ENCODE peak calls at places on chromosomes 16 and 17, in five cellular contexts. J, X, P, N and H are unnamed samples.
A peak's percentile ranks its signal among the peaks of the same experiment; 100 is the strongest.

GRCh38 chr17:65261152-65261551 is 124.0 kb downstream of the RGS9 start:
- DNase-seq in P (no peak), X (no peak), J (no peak), N (no peak), H (no peak)

GRCh38 chr16:86040496-86040895 is 141.5 kb downstream of the IRF8 start:
- DNase-seq in X (no peak), J (no peak), N (no peak), P (no peak), H (no peak)

GRCh38 chr17:39782481-39782880 is 44.7 kb downstream of the GRB7 start:
- DNase-seq in N (no peak), P (no peak), X (no peak), J (no peak), H (no peak)

GRCh38 chr16:86563489-86564345 is 2.9 kb upstream of the FOXC2 start:
- DNase-seq in P (peak; percentile 90), N (peak; percentile 17), X (peak; percentile 81), J (peak; percentile 81), H (no peak)

GRCh38 chr17:75317671-75318070 is 28.4 kb upstream of the SLC25A19 start:
- DNase-seq in P (peak; percentile 56), J (no peak), N (no peak), X (no peak), H (peak; percentile 9)

GRCh38 chr17:77473615-77474226 is 333.0 kb downstream of the SEC14L1 start:
- DNase-seq in J (no peak), X (no peak), P (no peak), N (no peak), H (no peak)

GRCh38 chr16:80459331-80459777 is 81.4 kb upstream of the DYNLRB2 start:
- DNase-seq in J (no peak), X (no peak), N (no peak), P (no peak), H (no peak)

GRCh38 chr17:79777166-79777843 is 643 bp upstream of the CBX2 start:
- DNase-seq in N (no peak), P (peak; percentile 87), J (peak; percentile 46), X (peak; percentile 48), H (peak; percentile 87)

GRCh38 chr17:76447931-76448652 is 4.9 kb downstream of the UBE2O start:
- DNase-seq in N (no peak), P (no peak), J (no peak), X (no peak), H (no peak)

GRCh38 chr17:31564883-31565297 is 173.4 kb downstream of the RAB11FIP4 start:
- DNase-seq in N (no peak), X (no peak), J (no peak), P (no peak), H (no peak)

GRCh38 chr17:76558210-76559095 is 18.6 kb downstream of the PRCD start:
- DNase-seq in J (no peak), N (no peak), X (no peak), P (peak; percentile 64), H (no peak)

GRCh38 chr16:57470683-57471082 is 8.2 kb downstream of the POLR2C start:
- DNase-seq in P (no peak), J (no peak), N (no peak), X (no peak), H (no peak)

GRCh38 chr16:68445458-68445857 is 2.9 kb downstream of the SMPD3 start:
- DNase-seq in J (peak; percentile 67), N (peak; percentile 28), P (peak; percentile 65), X (peak; percentile 42), H (peak; percentile 80)

GRCh38 chr16:12417830-12418229 is 385.9 kb downstream of the CPPED1 start:
- DNase-seq in J (no peak), N (no peak), P (no peak), X (no peak), H (no peak)

DNA sequence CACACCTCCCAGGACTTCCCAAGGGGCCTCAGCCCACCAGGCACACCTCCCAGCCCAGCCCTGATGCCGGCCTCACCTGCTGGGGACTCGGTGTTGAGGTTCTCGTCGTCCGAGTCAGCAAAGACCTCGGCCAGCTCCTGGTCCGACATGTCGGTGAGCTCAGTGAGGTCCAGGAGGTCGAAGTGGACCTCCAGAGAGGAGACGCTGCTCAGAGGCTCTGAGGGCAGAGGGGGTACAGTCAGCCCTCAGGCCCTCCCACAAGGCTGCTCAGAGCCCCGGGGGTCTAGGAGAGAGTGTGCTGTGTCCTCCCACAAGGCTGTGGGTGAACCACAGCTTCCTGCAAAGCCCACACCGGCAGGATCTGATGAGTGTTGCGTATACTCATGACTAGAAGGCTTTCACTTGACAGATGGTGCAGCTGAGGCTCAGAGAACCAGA is 10.5 kb downstream of the DBNDD1 start:
- DNase-seq in N (no peak), P (no peak), J (no peak), X (peak; percentile 78), H (no peak)
- TF ChIP-seq TAF1 in N (no peak), P (no peak), J (no peak), X (no peak), H (no peak)

GRCh38 chr17:18026408-18026776 is 12.6 kb downstream of the ATPAF2 start:
- DNase-seq in X (no peak), J (no peak), N (no peak), P (no peak), H (no peak)
- TF ChIP-seq TAF1 in X (no peak), J (no peak), N (no peak), P (no peak), H (no peak)

GRCh38 chr16:75379339-75379738 is 54.0 kb downstream of the CFDP1 start:
- DNase-seq in P (no peak), X (no peak), J (no peak), N (peak; percentile 33), H (no peak)

GRCh38 chr16:75376475-75376907 is 56.8 kb downstream of the CFDP1 start:
- DNase-seq in X (no peak), N (no peak), P (no peak), J (no peak), H (no peak)

GRCh38 chr16:75378616-75379015 is 54.7 kb downstream of the CFDP1 start:
- DNase-seq in P (no peak), J (no peak), N (no peak), X (no peak), H (no peak)

GRCh38 chr16:75379911-75380847 is 53.1 kb downstream of the CFDP1 start:
- DNase-seq in N (peak; percentile 60), X (peak; percentile 27), J (no peak), P (no peak), H (no peak)

GRCh38 chr16:75377971-75378386 is 55.3 kb downstream of the CFDP1 start:
- DNase-seq in X (no peak), N (no peak), P (no peak), J (no peak), H (no peak)
- TF ChIP-seq TAF1 in X (no peak), N (no peak), P (no peak), J (no peak), H (no peak)

GRCh38 chr16:66115373-66115772 is 251.1 kb upstream of the CDH5 start:
- DNase-seq in X (no peak), N (no peak), P (peak; percentile 6), J (no peak), H (no peak)

GRCh38 chr16:66121466-66121865 is 245.0 kb upstream of the CDH5 start:
- DNase-seq in X (no peak), J (no peak), N (no peak), P (no peak), H (no peak)

GRCh38 chr16:66120656-66121055 is 245.8 kb upstream of the CDH5 start:
- DNase-seq in X (no peak), N (no peak), P (no peak), J (no peak), H (no peak)

GRCh38 chr16:66116163-66116792 is 250.2 kb upstream of the CDH5 start:
- DNase-seq in P (no peak), J (no peak), X (no peak), N (no peak), H (no peak)
- TF ChIP-seq TAF1 in P (no peak), J (no peak), X (no peak), N (no peak), H (no peak)

DNA sequence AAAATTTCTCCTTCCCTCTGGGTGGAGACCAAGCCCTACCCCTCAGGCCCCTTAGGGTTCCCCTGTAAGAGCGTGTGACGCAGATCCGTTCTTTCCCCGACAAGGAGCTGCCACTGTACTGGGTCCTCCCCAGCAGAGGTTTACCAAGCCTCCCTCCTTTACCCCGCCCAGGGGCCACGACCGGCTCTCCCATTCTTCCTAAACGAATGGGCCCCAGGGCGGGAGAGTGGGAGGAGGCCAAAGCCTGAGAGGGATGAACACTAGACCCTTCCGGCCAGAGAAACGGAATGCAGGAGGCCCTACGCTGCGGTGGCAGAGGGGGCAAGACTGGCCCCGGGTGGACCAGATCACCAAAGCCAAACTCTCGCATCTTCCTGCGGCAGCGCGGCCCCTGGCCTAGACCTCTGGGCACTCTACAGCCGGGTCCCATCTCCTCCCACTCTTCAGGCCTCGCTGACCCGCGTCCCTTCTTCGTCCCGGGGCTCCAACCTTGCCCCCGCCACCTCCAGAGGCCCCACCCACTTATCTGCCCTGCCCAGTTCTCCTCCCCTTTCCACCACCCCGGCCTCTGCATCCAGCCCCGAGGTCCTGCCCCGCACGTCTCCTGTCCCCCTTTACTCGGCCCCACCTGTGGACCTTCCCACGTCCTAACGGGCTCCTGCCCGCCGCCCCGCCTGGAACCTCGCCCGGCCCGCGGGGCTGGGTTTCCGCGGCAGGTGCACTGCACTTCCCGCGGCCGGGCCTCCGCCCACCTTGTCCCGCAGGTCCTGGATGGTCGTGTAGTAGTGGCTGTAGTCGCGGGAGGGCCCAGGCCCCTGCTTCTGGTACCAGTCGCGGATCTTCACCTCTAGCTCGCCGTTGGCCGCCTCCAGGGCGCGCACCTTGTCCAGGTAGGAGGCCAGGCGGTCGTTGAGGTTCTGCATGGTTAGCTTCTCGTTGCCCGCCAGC is 758 bp downstream of the KRT19 start:
- DNase-seq in X (no peak), J (no peak), P (peak; percentile 76), N (no peak), H (peak; percentile 73)
- TF ChIP-seq TAF1 in X (no peak), J (no peak), P (no peak), N (no peak), H (no peak)